ENCODE peak calls at places on chromosomes 11 and 22, in ten cellular contexts. A is natural killer cell; K is activated CD8-positive, alpha-beta T cell treated with anti-CD3 and anti-CD28 coated beads for 36 hours; H is gastroesophageal sphincter; X is psoas muscle; Y is stimulated activated memory B cell treated with anti-CD40 and anti-IgM and Interleukin-4, amounts not matched to agents 10 μg/mL and 1 μg/mL and 100 μg/mL, for 72 hours; U is naive thymus-derived CD4-positive, alpha-beta T cell; E is activated CD4-positive, alpha-beta T cell treated with anti-CD3 and anti-CD28 coated beads for 36 hours; R is heart right ventricle; L is activated naive CD8-positive, alpha-beta T cell treated with anti-CD3 and anti-CD28 coated beads, Interleukin-2, amount 50 U/mL, for 24 hours. G is an unnamed sample.

GRCh38 chr11:69953356-69953755 is 124.8 kb upstream of the ANO1 start:
- ATAC-seq in H (no peak), A (no peak), R (no peak), E (no peak), Y (no peak), L (no peak), K (no peak), U (no peak), X (no peak), G (no peak)

GRCh38 chr22:35329114-35329847 is 29.6 kb downstream of the TOM1 start:
- ATAC-seq in U (no peak), L (no peak), H (no peak), A (no peak), E (no peak), X (no peak), K (no peak), R (no peak), Y (no peak), G (no peak)

GRCh38 chr11:7643323-7643722 is 30.0 kb downstream of the CYB5R2 start:
- ATAC-seq in K (no peak), H (no peak), L (no peak), A (no peak), R (no peak), U (no peak), E (no peak), X (no peak), Y (no peak), G (no peak)

GRCh38 chr11:75553182-75553581 is 8.9 kb upstream of the SERPINH1 start:
- ATAC-seq in E (no peak), A (no peak), Y (no peak), R (no peak), H (no peak), L (no peak), U (no peak), X (no peak), K (no peak), G (no peak)

GRCh38 chr11:123313261-123313660 is 116.8 kb upstream of the GRAMD1B start:
- ATAC-seq in K (no peak), Y (no peak), H (no peak), L (no peak), X (no peak), E (no peak), R (no peak), U (no peak), A (no peak), G (no peak)

GRCh38 chr11:12224537-12224893 is 114.1 kb downstream of the MICAL2 start:
- ATAC-seq in R (peak; percentile 27), U (peak; percentile 97), H (peak; percentile 48), A (peak; percentile 94), Y (peak; percentile 83), L (peak; percentile 98), X (peak; percentile 83), E (peak; percentile 97), K (peak; percentile 96), G (peak; percentile 98)

GRCh38 chr11:102615894-102616432 is 9.2 kb downstream of the MMP20 start:
- ATAC-seq in R (no peak), H (no peak), U (no peak), A (no peak), X (no peak), E (no peak), L (no peak), K (peak; percentile 25), Y (no peak), G (no peak)

GRCh38 chr11:65743928-65744698 is 23.5 kb upstream of the RNASEH2C start:
- ATAC-seq in R (peak; percentile 52), K (peak; percentile 56), E (no peak), A (no peak), U (peak; percentile 66), H (no peak), L (peak; percentile 36), X (peak; percentile 69), Y (no peak), G (peak; percentile 79)

GRCh38 chr22:20422965-20423635 is 14.5 kb downstream of the SCARF2 start:
- ATAC-seq in X (peak; percentile 72), R (peak; percentile 53), K (no peak), E (no peak), Y (no peak), U (no peak), A (no peak), H (peak; percentile 60), L (no peak), G (no peak)

GRCh38 chr11:116970485-116971292 is 127.5 kb downstream of the SIK3 start:
- ATAC-seq in A (no peak), R (no peak), L (peak; percentile 54), Y (no peak), X (no peak), E (peak; percentile 49), U (no peak), H (no peak), K (peak; percentile 30), G (peak; percentile 77)

GRCh38 chr11:76076749-76077148 is 129.6 kb downstream of the WNT11 start:
- ATAC-seq in A (no peak), X (no peak), Y (no peak), H (no peak), K (no peak), U (no peak), E (no peak), L (no peak), R (no peak), G (no peak)

GRCh38 chr22:27990451-27990840 is 71.4 kb upstream of the PITPNB start:
- ATAC-seq in K (no peak), A (no peak), Y (no peak), L (no peak), U (no peak), E (no peak), H (no peak), R (peak; percentile 16), X (no peak), G (no peak)

GRCh38 chr11:95088946-95089619 is 563 bp upstream of the ENDOD1 start:
- ATAC-seq in A (peak; percentile 62), E (peak; percentile 52), U (peak; percentile 70), H (peak; percentile 76), L (peak; percentile 35), R (peak; percentile 64), Y (peak; percentile 86), X (peak; percentile 63), K (peak; percentile 47), G (peak; percentile 52)

GRCh38 chr22:17578129-17578754 is 14.9 kb downstream of the SLC25A18 start:
- ATAC-seq in R (peak; percentile 51), K (no peak), E (no peak), U (no peak), Y (no peak), A (no peak), H (peak; percentile 77), L (no peak), X (peak; percentile 28), G (no peak)

GRCh38 chr11:113789675-113790320 is 10.2 kb downstream of the CLDN25 start:
- ATAC-seq in R (no peak), Y (no peak), H (no peak), E (no peak), U (no peak), A (no peak), X (no peak), L (no peak), K (no peak), G (no peak)

GRCh38 chr22:36239401-36240171 is at the start of gene APOL2:
- ATAC-seq in A (peak; percentile 98), Y (peak; percentile 99), H (peak; percentile 97), U (peak; percentile 99), X (peak; percentile 96), L (peak; percentile 98), R (peak; percentile 97), E (peak; percentile 96), K (peak; percentile 95), G (peak; percentile 96)

GRCh38 chr11:35856259-35856658 is 87.6 kb upstream of the LDLRAD3 start:
- ATAC-seq in A (no peak), R (no peak), Y (no peak), K (no peak), U (no peak), E (no peak), H (no peak), L (no peak), X (no peak), G (no peak)

GRCh38 chr11:17548444-17548843 is 1.4 kb downstream of the OTOG start:
- ATAC-seq in H (no peak), E (no peak), U (no peak), K (no peak), A (no peak), Y (no peak), R (no peak), L (no peak), X (no peak), G (no peak)

GRCh38 chr22:35349704-35350538 is 31.0 kb upstream of the HMOX1 start:
- ATAC-seq in H (peak; percentile 0), A (no peak), K (no peak), X (peak; percentile 34), L (no peak), E (no peak), R (no peak), Y (no peak), U (no peak), G (no peak)

GRCh38 chr11:62182147-62182869 is 7.7 kb upstream of the SCGB1D1 start:
- ATAC-seq in H (no peak), A (no peak), K (no peak), X (no peak), L (no peak), R (no peak), E (no peak), U (no peak), Y (no peak), G (no peak)

GRCh38 chr11:31953803-31954327 is 137.0 kb upstream of the RCN1 start:
- ATAC-seq in K (no peak), A (no peak), Y (peak; percentile 25), X (no peak), E (no peak), L (no peak), H (no peak), U (no peak), R (no peak), G (no peak)

GRCh38 chr11:120090411-120090810 is 47.5 kb downstream of the TRIM29 start:
- ATAC-seq in A (no peak), K (no peak), R (no peak), H (no peak), Y (no peak), X (no peak), E (no peak), L (no peak), U (no peak), G (no peak)

GRCh38 chr11:74249496-74249895 is 61.9 kb downstream of the P4HA3 start:
- ATAC-seq in L (no peak), U (no peak), R (no peak), A (no peak), H (no peak), E (no peak), X (no peak), K (no peak), Y (no peak), G (no peak)

GRCh38 chr22:36340621-36341020 is 47.1 kb downstream of the MYH9 start:
- ATAC-seq in U (no peak), X (no peak), R (no peak), E (no peak), A (no peak), Y (no peak), H (no peak), K (no peak), L (no peak), G (no peak)

GRCh38 chr11:74754507-74755255 is 6.0 kb downstream of the RNF169 start:
- ATAC-seq in Y (peak; percentile 39), E (peak; percentile 72), U (no peak), A (no peak), K (peak; percentile 13), X (no peak), R (no peak), L (peak; percentile 28), H (no peak), G (peak; percentile 94)